ENCODE peak calls at places on chromosome 15, in seven cellular contexts. G is HEK293T, Q is HTR-8/SVneo, R is activated gamma-delta T cell treated with Interleukin-2 at 50 U/mL for 16 hours, W is stomach, N is adipocyte, F is NCI-H748 treated with DMSO at 0.1 percent for 48 hours. Z is an unnamed sample.

GRCh38 chr15:84685304-84685703 is 27.3 kb upstream of the NMB start:
- DNase-seq in G (no peak), Q (peak; percentile 23), R (no peak), W (no peak), N (peak; percentile 93), F (no peak), Z (no peak)

GRCh38 chr15:81013396-81013929 is 12.7 kb downstream of the TLNRD1 start:
- DNase-seq in G (no peak), Q (no peak), R (no peak), W (no peak), N (no peak), F (no peak), Z (no peak)

GRCh38 chr15:89448825-89449224 is 47.6 kb downstream of the RHCG start:
- DNase-seq in G (no peak), Q (no peak), R (no peak), W (no peak), N (no peak), F (no peak), Z (peak; percentile 95)

GRCh38 chr15:57667171-57667924 is 39.2 kb upstream of the POLR2M start:
- DNase-seq in G (peak; percentile 26), Q (peak; percentile 71), R (no peak), W (no peak), N (peak; percentile 90), F (no peak), Z (peak; percentile 17)

GRCh38 chr15:78208341-78208844 is 26.0 kb downstream of the ACSBG1 start:
- DNase-seq in G (no peak), Q (no peak), R (no peak), W (peak; percentile 22), N (no peak), F (no peak), Z (no peak)

GRCh38 chr15:99895189-99895955 is 162.1 kb upstream of the LYSMD4 start:
- DNase-seq in G (no peak), Q (no peak), R (no peak), W (no peak), N (no peak), F (no peak), Z (no peak)

GRCh38 chr15:63483521-63484371 is 20.6 kb upstream of the USP3 start:
- DNase-seq in G (no peak), Q (no peak), R (no peak), W (no peak), N (no peak), F (no peak), Z (no peak)

GRCh38 chr15:68674975-68675374 is 96.2 kb downstream of the CORO2B start:
- DNase-seq in G (no peak), Q (no peak), R (no peak), W (no peak), N (peak; percentile 11), F (no peak), Z (no peak)

GRCh38 chr15:77623878-77624524 is 8.7 kb downstream of the LINGO1 start:
- DNase-seq in G (no peak), Q (no peak), R (no peak), W (no peak), N (no peak), F (no peak), Z (no peak)

GRCh38 chr15:59191855-59192237 is 14.8 kb upstream of the LDHAL6B start:
- DNase-seq in G (no peak), Q (peak; percentile 73), R (no peak), W (no peak), N (peak; percentile 82), F (no peak), Z (no peak)

GRCh38 chr15:64774556-64775523 is 549 bp downstream of the RBPMS2 start:
- DNase-seq in G (peak; percentile 14), Q (no peak), R (no peak), W (peak; percentile 26), N (peak; percentile 58), F (no peak), Z (no peak)

GRCh38 chr15:69045810-69046209 is 31.3 kb downstream of the NOX5 start:
- DNase-seq in G (peak; percentile 46), Q (no peak), R (no peak), W (no peak), N (peak; percentile 43), F (no peak), Z (peak; percentile 65)

GRCh38 chr15:93235926-93236781 is 147.1 kb upstream of the RGMA start:
- DNase-seq in G (no peak), Q (no peak), R (no peak), W (peak; percentile 34), N (no peak), F (no peak), Z (no peak)

GRCh38 chr15:32698773-32699390 is 18.9 kb upstream of the GREM1 start:
- DNase-seq in G (no peak), Q (no peak), R (no peak), W (no peak), N (no peak), F (no peak), Z (no peak)

GRCh38 chr15:31412824-31413223 is 86.2 kb downstream of the KLF13 start:
- DNase-seq in G (no peak), Q (no peak), R (no peak), W (no peak), N (no peak), F (no peak), Z (no peak)

GRCh38 chr15:51237816-51238215 is 100.6 kb downstream of the CYP19A1 start:
- DNase-seq in G (no peak), Q (no peak), R (no peak), W (no peak), N (no peak), F (no peak), Z (no peak)

GRCh38 chr15:33098082-33099058 is 96.1 kb downstream of the FMN1 start:
- DNase-seq in G (no peak), Q (peak; percentile 41), R (no peak), W (no peak), N (peak; percentile 65), F (no peak), Z (no peak)

GRCh38 chr15:73709241-73709640 is 25.1 kb downstream of the CD276 start:
- DNase-seq in G (no peak), Q (no peak), R (no peak), W (no peak), N (no peak), F (no peak), Z (no peak)

GRCh38 chr15:93182806-93183205 is 93.8 kb upstream of the RGMA start:
- DNase-seq in G (no peak), Q (no peak), R (no peak), W (no peak), N (no peak), F (no peak), Z (no peak)

GRCh38 chr15:58383876-58384275 is 47.9 kb upstream of the LIPC start:
- DNase-seq in G (no peak), Q (no peak), R (no peak), W (no peak), N (no peak), F (no peak), Z (no peak)

GRCh38 chr15:60905587-60905986 is 323.5 kb downstream of the RORA start:
- DNase-seq in G (no peak), Q (no peak), R (peak; percentile 29), W (no peak), N (no peak), F (no peak), Z (no peak)

GRCh38 chr15:68191555-68191954 is 13.6 kb downstream of the CALML4 start:
- DNase-seq in G (no peak), Q (no peak), R (no peak), W (no peak), N (no peak), F (no peak), Z (no peak)

GRCh38 chr15:63196846-63197245 is 7.4 kb downstream of the RAB8B start:
- DNase-seq in G (no peak), Q (no peak), R (no peak), W (no peak), N (no peak), F (no peak), Z (no peak)

GRCh38 chr15:42704492-42704926 is 32.4 kb downstream of the CDAN1 start:
- DNase-seq in G (peak; percentile 60), Q (peak; percentile 74), R (peak; percentile 51), W (peak; percentile 76), N (peak; percentile 86), F (peak; percentile 35), Z (peak; percentile 68)

GRCh38 chr15:60218256-60218655 is 179.5 kb downstream of the ANXA2 start:
- DNase-seq in G (no peak), Q (no peak), R (no peak), W (no peak), N (no peak), F (no peak), Z (no peak)

GRCh38 chr15:101201411-101202174 is 50.3 kb downstream of the CHSY1 start:
- DNase-seq in G (peak; percentile 71), Q (peak; percentile 91), R (no peak), W (peak; percentile 54), N (peak; percentile 98), F (no peak), Z (peak; percentile 79)

GRCh38 chr15:67744331-67745058 is 80.8 kb upstream of the SKOR1 start:
- DNase-seq in G (no peak), Q (no peak), R (no peak), W (no peak), N (peak; percentile 21), F (no peak), Z (no peak)

GRCh38 chr15:76150508-76150907 is 90.7 kb downstream of the TMEM266 start:
- DNase-seq in G (no peak), Q (no peak), R (no peak), W (peak; percentile 69), N (no peak), F (no peak), Z (no peak)

GRCh38 chr15:71784719-71785118 is 25.6 kb upstream of the NR2E3 start:
- DNase-seq in G (no peak), Q (no peak), R (no peak), W (no peak), N (no peak), F (no peak), Z (no peak)

GRCh38 chr15:94674251-94674650 is 442.9 kb downstream of the MCTP2 start:
- DNase-seq in G (no peak), Q (no peak), R (no peak), W (no peak), N (no peak), F (no peak), Z (peak; percentile 15)

GRCh38 chr15:38577405-38577987 is 12.9 kb upstream of the RASGRP1 start:
- DNase-seq in G (no peak), Q (no peak), R (no peak), W (no peak), N (no peak), F (no peak), Z (no peak)

GRCh38 chr15:70387993-70388392 is 290.3 kb upstream of the TLE3 start:
- DNase-seq in G (no peak), Q (no peak), R (no peak), W (no peak), N (no peak), F (no peak), Z (no peak)

GRCh38 chr15:62886431-62887071 is 156.0 kb upstream of the TPM1 start:
- DNase-seq in G (no peak), Q (no peak), R (no peak), W (no peak), N (peak; percentile 35), F (peak; percentile 15), Z (peak; percentile 22)

GRCh38 chr15:34434627-34435305 is 2.8 kb downstream of the GOLGA8A start:
- DNase-seq in G (no peak), Q (no peak), R (no peak), W (no peak), N (no peak), F (no peak), Z (no peak)

GRCh38 chr15:80844011-80844732 is 65.0 kb downstream of the CEMIP start:
- DNase-seq in G (no peak), Q (peak; percentile 22), R (no peak), W (no peak), N (peak; percentile 67), F (no peak), Z (no peak)

GRCh38 chr15:101607102-101607501 is 45.1 kb downstream of the TM2D3 start:
- DNase-seq in G (no peak), Q (no peak), R (no peak), W (no peak), N (no peak), F (no peak), Z (no peak)

GRCh38 chr15:40249477-40250303 is 10.8 kb downstream of the PAK6 start:
- DNase-seq in G (no peak), Q (no peak), R (no peak), W (no peak), N (peak; percentile 67), F (no peak), Z (no peak)

GRCh38 chr15:33086500-33087141 is 107.9 kb downstream of the FMN1 start:
- DNase-seq in G (peak; percentile 16), Q (peak; percentile 36), R (no peak), W (no peak), N (peak; percentile 88), F (peak; percentile 14), Z (peak; percentile 49)